ENCODE peak calls at places on chromosomes 1 and 21, in four cellular contexts. T, Q, E and B are unnamed samples.

GRCh38 chr1:99327357-99327756 is 63.1 kb downstream of the PLPPR4 start:
- DNase-seq in E (no peak), Q (no peak), T (no peak), B (no peak)

GRCh38 chr1:151728151-151728711 is 6.9 kb downstream of the RIIAD1 start:
- DNase-seq in E (no peak), Q (no peak), T (no peak), B (no peak)

GRCh38 chr1:109361649-109362048 is 36.1 kb downstream of the SORT1 start:
- DNase-seq in T (no peak), E (peak), Q (no peak), B (no peak)

GRCh38 chr1:201906336-201906735 is 17.6 kb downstream of the SHISA4 start:
- DNase-seq in E (no peak), T (no peak), Q (no peak), B (no peak)

GRCh38 chr1:33047839-33048305 is 11.2 kb upstream of the AK2 start:
- DNase-seq in T (no peak), Q (no peak), E (peak), B (no peak)

GRCh38 chr1:4315202-4315601 is 339.2 kb upstream of the AJAP1 start:
- DNase-seq in E (no peak), T (no peak), Q (no peak), B (no peak)

GRCh38 chr1:59263116-59263515 is 33.8 kb upstream of the FGGY start:
- DNase-seq in T (no peak), E (no peak), Q (no peak), B (no peak)

GRCh38 chr1:110155878-110156522 is 5.7 kb downstream of the SLC6A17 start:
- DNase-seq in T (no peak), E (peak), Q (peak), B (peak)

GRCh38 chr1:107529511-107530149 is 388.8 kb downstream of the NTNG1 start:
- DNase-seq in Q (peak), T (peak), E (peak), B (no peak)

GRCh38 chr1:14924455-14925325 is 228.9 kb upstream of the TMEM51 start:
- DNase-seq in T (no peak), Q (no peak), E (peak), B (no peak)

GRCh38 chr21:46661211-46661625 is 25.7 kb downstream of the PRMT2 start:
- DNase-seq in E (peak), T (no peak), Q (no peak), B (peak)

GRCh38 chr1:226640288-226640687 is 91.7 kb downstream of the STUM start:
- DNase-seq in T (peak), E (no peak), Q (no peak), B (no peak)

GRCh38 chr1:212669102-212669501 is 30.5 kb downstream of the BATF3 start:
- DNase-seq in E (peak), Q (no peak), T (no peak), B (no peak)

GRCh38 chr21:45998276-45998701 is 16.7 kb downstream of the COL6A1 start:
- DNase-seq in T (no peak), Q (no peak), E (no peak), B (no peak)

GRCh38 chr1:166730299-166730888 is 108.9 kb upstream of the POGK start:
- DNase-seq in E (peak), Q (no peak), T (no peak), B (no peak)

GRCh38 chr1:116377564-116378529 is 4.8 kb downstream of the ATP1A1 start:
- DNase-seq in Q (peak), T (no peak), E (peak), B (peak)

GRCh38 chr1:12124693-12125421 is 41.9 kb upstream of the TNFRSF1B start:
- DNase-seq in E (peak), Q (peak), T (no peak), B (peak)

GRCh38 chr1:15146142-15146541 is 7.4 kb upstream of the TMEM51 start:
- DNase-seq in Q (no peak), T (no peak), E (no peak), B (no peak)

GRCh38 chr1:234265861-234266260 is 107.4 kb upstream of the COA6 start:
- DNase-seq in Q (no peak), T (no peak), E (no peak), B (no peak)

GRCh38 chr21:18249542-18250152 is 5.0 kb downstream of the CHODL start:
- DNase-seq in T (peak), E (no peak), Q (no peak), B (no peak)

GRCh38 chr21:46667191-46667734 is 31.8 kb downstream of the PRMT2 start:
- DNase-seq in E (peak), T (no peak), Q (no peak), B (no peak)

GRCh38 chr1:184889902-184890301 is 84.4 kb downstream of the NIBAN1 start:
- DNase-seq in T (no peak), E (peak), Q (no peak), B (no peak)

GRCh38 chr1:209576798-209577197 is 6.7 kb upstream of the CAMK1G start:
- DNase-seq in Q (no peak), E (peak), T (peak), B (peak)

GRCh38 chr1:88683516-88683847 is 591 bp upstream of the PKN2 start:
- DNase-seq in Q (no peak), T (peak), E (no peak), B (peak)

GRCh38 chr1:1225913-1226312 is 5.9 kb downstream of the SDF4 start:
- DNase-seq in E (no peak), T (no peak), Q (no peak), B (no peak)

GRCh38 chr1:229273507-229274232 is 2.8 kb downstream of the RAB4A start:
- DNase-seq in T (no peak), E (peak), Q (no peak), B (no peak)

GRCh38 chr1:109739738-109740614 is 862 bp downstream of the GSTM3 start:
- DNase-seq in E (peak), T (peak), Q (peak), B (peak)

GRCh38 chr1:66575739-66576138 is 41.8 kb downstream of the SGIP1 start:
- DNase-seq in E (no peak), T (no peak), Q (peak), B (no peak)